ENCODE peak calls at places on chromosomes 1 and 21, in four cellular contexts. One of them, this sample, is unnamed.
A peak's percentile ranks its signal among the peaks of the same experiment; 100 is the strongest.

GRCh38 chr1:42170779-42171621 is 6.5 kb upstream of the GUCA2A start:
- DNase-seq in GM12878: no peak
- DNase-seq in HepG2: no peak
- DNase-seq in H1: no peak
- DNase-seq in this sample: no peak

GRCh38 chr1:114105401-114105979 is 48.2 kb downstream of the SYT6 start:
- DNase-seq in GM12878: no peak
- DNase-seq in HepG2: no peak
- DNase-seq in H1: no peak
- DNase-seq in this sample: no peak

GRCh38 chr1:106937104-106937503 is 119.4 kb upstream of the PRMT6 start:
- DNase-seq in GM12878: no peak
- DNase-seq in HepG2: no peak
- DNase-seq in H1: no peak
- DNase-seq in this sample: no peak

GRCh38 chr1:98739762-98740161 is 78.2 kb downstream of the SNX7 start:
- DNase-seq in GM12878: no peak
- DNase-seq in HepG2: no peak
- DNase-seq in H1: no peak
- DNase-seq in this sample: no peak

GRCh38 chr1:7373936-7374760 is 396.9 kb upstream of the VAMP3 start:
- DNase-seq in GM12878: no peak
- DNase-seq in HepG2: no peak
- DNase-seq in H1: no peak
- DNase-seq in this sample: no peak

GRCh38 chr1:152328801-152329391 is 3.9 kb upstream of the FLG start:
- DNase-seq in GM12878: no peak
- DNase-seq in HepG2: no peak
- DNase-seq in H1: no peak
- DNase-seq in this sample: no peak

GRCh38 chr1:92459871-92460320 is 26.8 kb downstream of the GFI1 start:
- DNase-seq in GM12878: no peak
- DNase-seq in HepG2: no peak
- DNase-seq in H1: no peak
- DNase-seq in this sample: no peak

GRCh38 chr1:7684132-7684531 is 87.0 kb upstream of the VAMP3 start:
- DNase-seq in GM12878: no peak
- DNase-seq in HepG2: no peak
- DNase-seq in H1: no peak
- DNase-seq in this sample: no peak

GRCh38 chr21:39938086-39938611 is 70.9 kb downstream of the PCP4 start:
- DNase-seq in GM12878: no peak
- DNase-seq in HepG2: no peak
- DNase-seq in H1: no peak
- DNase-seq in this sample: no peak

GRCh38 chr1:145690587-145691558 is 16.3 kb downstream of the PDZK1 start:
- DNase-seq in GM12878: peak; percentile 51
- DNase-seq in HepG2: peak; percentile 54
- DNase-seq in H1: no peak
- DNase-seq in this sample: peak; percentile 23

GRCh38 chr1:17251246-17251645 is 2.3 kb downstream of the PADI3 start:
- DNase-seq in GM12878: no peak
- DNase-seq in HepG2: no peak
- DNase-seq in H1: no peak
- DNase-seq in this sample: no peak

GRCh38 chr1:54362881-54363340 is 43.3 kb downstream of the SSBP3 start:
- DNase-seq in GM12878: no peak
- DNase-seq in HepG2: no peak
- DNase-seq in H1: no peak
- DNase-seq in this sample: no peak

GRCh38 chr1:61122389-61122788 is 40.0 kb downstream of the NFIA start:
- DNase-seq in GM12878: no peak
- DNase-seq in HepG2: peak; percentile 46
- DNase-seq in H1: no peak
- DNase-seq in this sample: no peak

GRCh38 chr1:175976865-175977642 is 230.0 kb downstream of the COP1 start:
- DNase-seq in GM12878: no peak
- DNase-seq in HepG2: no peak
- DNase-seq in H1: no peak
- DNase-seq in this sample: no peak

GRCh38 chr1:17181785-17182464 is 23.0 kb upstream of the PADI1 start:
- DNase-seq in GM12878: no peak
- DNase-seq in HepG2: no peak
- DNase-seq in H1: peak; percentile 46
- DNase-seq in this sample: no peak

GRCh38 chr21:37095821-37096220 is 22.8 kb downstream of the TTC3 start:
- DNase-seq in GM12878: no peak
- DNase-seq in HepG2: no peak
- DNase-seq in H1: no peak
- DNase-seq in this sample: no peak

GRCh38 chr1:162299018-162299417 is 77.6 kb downstream of the SPATA46 start:
- DNase-seq in GM12878: no peak
- DNase-seq in HepG2: no peak
- DNase-seq in H1: no peak
- DNase-seq in this sample: no peak

GRCh38 chr1:71881611-71882010 is 400.7 kb downstream of the NEGR1 start:
- DNase-seq in GM12878: no peak
- DNase-seq in HepG2: no peak
- DNase-seq in H1: no peak
- DNase-seq in this sample: no peak

GRCh38 chr1:21933397-21934248 is 3.5 kb downstream of the HSPG2 start:
- DNase-seq in GM12878: no peak
- DNase-seq in HepG2: no peak
- DNase-seq in H1: no peak
- DNase-seq in this sample: no peak
- TF ChIP-seq SUZ12 in GM12878: no peak
- TF ChIP-seq SUZ12 in HepG2: no peak
- TF ChIP-seq SUZ12 in H1: no peak
- TF ChIP-seq SUZ12 in this sample: no peak

GRCh38 chr21:34690041-34690792 is 21.4 kb downstream of the CLIC6 start:
- DNase-seq in GM12878: no peak
- DNase-seq in HepG2: no peak
- DNase-seq in H1: no peak
- DNase-seq in this sample: no peak

GRCh38 chr21:34691396-34692032 is 22.7 kb downstream of the CLIC6 start:
- DNase-seq in GM12878: no peak
- DNase-seq in HepG2: no peak
- DNase-seq in H1: no peak
- DNase-seq in this sample: no peak

GRCh38 chr21:34692458-34693020 is 23.7 kb downstream of the CLIC6 start:
- DNase-seq in GM12878: no peak
- DNase-seq in HepG2: no peak
- DNase-seq in H1: no peak
- DNase-seq in this sample: no peak

GRCh38 chr21:34688715-34689114 is 19.9 kb downstream of the CLIC6 start:
- DNase-seq in GM12878: no peak
- DNase-seq in HepG2: no peak
- DNase-seq in H1: no peak
- DNase-seq in this sample: no peak

DNA sequence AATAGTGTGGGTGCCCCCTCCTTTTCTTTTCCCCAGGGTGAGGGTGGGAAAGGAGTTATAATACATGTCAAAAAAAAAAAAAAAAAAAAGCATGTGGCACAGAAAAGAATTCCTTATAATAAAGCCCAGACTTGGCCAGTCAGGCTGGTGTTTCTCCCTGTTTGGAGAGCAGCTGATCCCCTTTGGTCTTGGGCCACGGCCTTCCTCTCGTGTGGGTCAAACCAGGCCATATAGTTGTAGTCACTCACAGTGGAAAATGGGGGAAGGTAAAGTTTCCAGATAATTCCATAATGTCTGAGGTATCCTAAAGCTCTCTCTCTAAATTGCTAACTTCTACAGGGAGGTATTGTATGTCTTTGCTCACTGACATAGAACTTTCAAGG is 22.0 kb downstream of the CLIC6 start:
- DNase-seq in GM12878: no peak
- DNase-seq in HepG2: no peak
- DNase-seq in H1: no peak
- DNase-seq in this sample: no peak
- TF ChIP-seq ZNF274 in GM12878: no peak
- TF ChIP-seq ZNF274 in HepG2: no peak
- TF ChIP-seq ZNF274 in H1: no peak
- TF ChIP-seq ZNF274 in this sample: no peak

GRCh38 chr1:208181259-208181816 is 62.8 kb downstream of the PLXNA2 start:
- DNase-seq in GM12878: no peak
- DNase-seq in HepG2: no peak
- DNase-seq in H1: no peak
- DNase-seq in this sample: no peak

GRCh38 chr1:208177656-208178055 is 66.5 kb downstream of the PLXNA2 start:
- DNase-seq in GM12878: no peak
- DNase-seq in HepG2: no peak
- DNase-seq in H1: no peak
- DNase-seq in this sample: peak; percentile 84

GRCh38 chr1:208178091-208178529 is 66.1 kb downstream of the PLXNA2 start:
- DNase-seq in GM12878: no peak
- DNase-seq in HepG2: peak; percentile 68
- DNase-seq in H1: no peak
- DNase-seq in this sample: no peak

GRCh38 chr1:208179850-208180416 is 64.3 kb downstream of the PLXNA2 start:
- DNase-seq in GM12878: no peak
- DNase-seq in HepG2: no peak
- DNase-seq in H1: no peak
- DNase-seq in this sample: no peak

GRCh38 chr1:208179303-208179702 is 64.9 kb downstream of the PLXNA2 start:
- DNase-seq in GM12878: no peak
- DNase-seq in HepG2: no peak
- DNase-seq in H1: no peak
- DNase-seq in this sample: no peak
- H3K4me1 ChIP-seq in GM12878: peaks cover 5% of the 10 kb centered on the region
- H3K4me1 ChIP-seq in HepG2: peaks cover 97% of the 10 kb centered on the region
- H3K4me1 ChIP-seq in H1: peaks cover 11% of the 10 kb centered on the region
- H3K4me1 ChIP-seq in this sample: peaks cover 31% of the 10 kb centered on the region

GRCh38 chr1:155931332-155932038 is 2.7 kb downstream of the KHDC4 start:
- DNase-seq in GM12878: no peak
- DNase-seq in HepG2: no peak
- DNase-seq in H1: no peak
- DNase-seq in this sample: no peak
- TF ChIP-seq SUZ12 in GM12878: no peak
- TF ChIP-seq SUZ12 in HepG2: no peak
- TF ChIP-seq SUZ12 in H1: no peak
- TF ChIP-seq SUZ12 in this sample: no peak

DNA sequence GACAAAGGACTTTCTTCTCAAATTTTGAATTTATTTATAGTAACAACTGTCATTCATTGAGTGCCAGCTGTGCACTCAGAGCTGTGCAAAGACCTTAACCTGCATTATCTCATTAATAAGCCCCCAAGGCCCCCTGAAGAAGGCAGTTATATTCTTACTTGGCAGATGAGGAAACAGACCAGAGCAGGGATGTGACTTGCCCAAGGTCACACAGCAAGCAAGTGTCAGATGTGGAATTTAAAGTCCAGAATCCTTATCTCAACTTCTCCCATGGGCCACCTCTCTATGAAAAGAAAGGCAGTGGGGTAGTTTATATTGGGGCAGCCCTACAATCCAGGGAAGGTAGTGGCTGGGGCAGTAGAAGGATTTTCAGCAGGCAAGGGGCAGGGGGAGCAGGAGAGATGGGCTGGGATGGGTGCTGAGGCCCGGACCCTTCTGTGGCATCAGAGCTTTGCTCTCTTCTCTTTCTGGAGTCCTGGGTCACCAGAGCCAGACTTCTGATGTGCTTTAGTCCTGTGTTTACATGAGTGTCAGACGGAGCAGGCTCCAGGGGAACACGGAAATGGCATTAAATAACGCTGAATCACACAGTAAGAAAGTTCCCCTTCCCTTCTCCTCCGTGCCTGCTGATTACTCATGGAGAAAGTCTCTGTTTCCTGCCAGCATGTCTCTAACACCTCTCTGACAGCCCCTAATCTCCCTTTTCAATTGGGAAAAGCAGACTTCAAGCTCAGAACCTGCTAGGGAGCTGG is 39.5 kb downstream of the EPHB2 start:
- DNase-seq in GM12878: peak; percentile 21
- DNase-seq in HepG2: no peak
- DNase-seq in H1: no peak
- DNase-seq in this sample: no peak
- TF ChIP-seq ZNF274 in GM12878: no peak
- TF ChIP-seq ZNF274 in HepG2: no peak
- TF ChIP-seq ZNF274 in H1: no peak
- TF ChIP-seq ZNF274 in this sample: no peak

GRCh38 chr1:89548486-89548857 is 23.8 kb downstream of the LRRC8B start:
- DNase-seq in GM12878: no peak
- DNase-seq in HepG2: no peak
- DNase-seq in H1: no peak
- DNase-seq in this sample: no peak
- H3K4me1 ChIP-seq in GM12878: peaks cover 27% of the 10 kb centered on the region
- H3K4me1 ChIP-seq in HepG2: peaks cover 9% of the 10 kb centered on the region
- H3K4me1 ChIP-seq in H1: no peaks in the 10 kb centered on the region
- H3K4me1 ChIP-seq in this sample: no peaks in the 10 kb centered on the region

This sample was measured in NT2/D1.